ENCODE peak calls at places on chromosomes 16 and 17, in nine cellular contexts. F is A549, E is suprapubic skin, S is IMR-90, H is breast epithelium, U is uterus, N is body of pancreas, V is right lobe of liver, R is thyroid gland. X is an unnamed sample. For H3K4me1, the result is how much of the 10 kb centered on the place peaks cover.

GRCh38 chr16:27429330-27429871 is 27.4 kb downstream of the IL21R start:
- DNase-seq in V (no peak), N (no peak), S (no peak), F (no peak), R (no peak), U (no peak), H (no peak), E (peak), X (peak)

GRCh38 chr16:22631264-22631663 is 120.6 kb downstream of the NPIPB5 start:
- DNase-seq in F (no peak), U (no peak), V (no peak), R (no peak), N (no peak), S (no peak), H (no peak), E (no peak), X (no peak)

GRCh38 chr17:81097943-81098308 is 63.0 kb downstream of the BAIAP2 start:
- DNase-seq in E (no peak), V (peak), U (no peak), N (peak), H (no peak), F (peak), R (no peak), S (peak), X (peak)

GRCh38 chr16:14249291-14250032 is 178.3 kb downstream of the MRTFB start:
- DNase-seq in R (peak), U (peak), N (peak), H (no peak), F (peak), S (peak), V (no peak), E (no peak), X (no peak)

GRCh38 chr17:12584727-12585126 is 81.0 kb upstream of the MYOCD start:
- DNase-seq in R (no peak), H (no peak), V (no peak), E (no peak), U (no peak), S (no peak), F (no peak), N (no peak), X (no peak)

GRCh38 chr16:13936596-13937081 is 16.7 kb downstream of the ERCC4 start:
- DNase-seq in S (peak), V (peak), N (peak), U (peak), E (no peak), R (peak), F (peak), H (no peak), X (no peak)

GRCh38 chr17:41547921-41548843 is 20.1 kb upstream of the KRT19 start:
- DNase-seq in H (peak), V (no peak), U (peak), R (peak), E (no peak), N (peak), F (peak), S (peak), X (peak)

GRCh38 chr16:64412578-64413280 is 709.1 kb downstream of the CDH11 start:
- DNase-seq in R (no peak), V (no peak), S (peak), E (no peak), H (no peak), F (no peak), N (no peak), U (no peak), X (no peak)

GRCh38 chr16:3472878-3473595 is 22.3 kb downstream of the C16orf90 start:
- DNase-seq in V (no peak), E (no peak), F (no peak), S (no peak), U (no peak), N (no peak), H (no peak), R (no peak), X (no peak)

GRCh38 chr17:77045441-77046041 is 95.2 kb upstream of the SEC14L1 start:
- DNase-seq in V (no peak), N (no peak), H (no peak), S (peak), F (peak), R (no peak), E (no peak), U (no peak), X (no peak)

GRCh38 chr17:77054926-77055325 is 85.8 kb upstream of the SEC14L1 start:
- DNase-seq in U (no peak), S (no peak), H (no peak), E (no peak), R (no peak), N (no peak), F (no peak), V (no peak), X (no peak)

GRCh38 chr17:77049440-77049839 is 91.3 kb upstream of the SEC14L1 start:
- DNase-seq in V (no peak), E (no peak), F (no peak), U (no peak), S (no peak), N (no peak), R (no peak), H (no peak), X (no peak)
- H3K4me1 ChIP-seq in V (under half), E (under half), F (under half), U (under half), S (under half), N (under half), R (under half), H (under half), X (under half)

GRCh38 chr17:38465420-38466345 is 37.4 kb downstream of the ARHGAP23 start:
- DNase-seq in H (peak), V (no peak), U (peak), R (peak), F (peak), S (peak), E (peak), N (peak), X (peak)
- TF ChIP-seq POLR2A in H (no peak), V (no peak), U (no peak), R (no peak), F (no peak), S (no peak), E (no peak), N (no peak), X (no peak)

GRCh38 chr17:2721603-2722002 is 10.0 kb upstream of the CLUH start:
- DNase-seq in F (no peak), S (no peak), R (no peak), V (no peak), E (no peak), U (no peak), H (no peak), N (no peak), X (no peak)

GRCh38 chr17:2722611-2723010 is 11.0 kb upstream of the CLUH start:
- DNase-seq in E (no peak), V (no peak), N (no peak), H (no peak), R (no peak), U (no peak), F (no peak), S (no peak), X (no peak)

GRCh38 chr17:2724783-2725164 is 13.2 kb upstream of the CLUH start:
- DNase-seq in H (no peak), V (no peak), N (peak), F (peak), U (no peak), E (no peak), S (peak), R (peak), X (no peak)

GRCh38 chr17:2723505-2723996 is 12.0 kb upstream of the CLUH start:
- DNase-seq in H (no peak), V (no peak), E (no peak), R (no peak), N (no peak), U (no peak), F (no peak), S (no peak), X (no peak)

DNA sequence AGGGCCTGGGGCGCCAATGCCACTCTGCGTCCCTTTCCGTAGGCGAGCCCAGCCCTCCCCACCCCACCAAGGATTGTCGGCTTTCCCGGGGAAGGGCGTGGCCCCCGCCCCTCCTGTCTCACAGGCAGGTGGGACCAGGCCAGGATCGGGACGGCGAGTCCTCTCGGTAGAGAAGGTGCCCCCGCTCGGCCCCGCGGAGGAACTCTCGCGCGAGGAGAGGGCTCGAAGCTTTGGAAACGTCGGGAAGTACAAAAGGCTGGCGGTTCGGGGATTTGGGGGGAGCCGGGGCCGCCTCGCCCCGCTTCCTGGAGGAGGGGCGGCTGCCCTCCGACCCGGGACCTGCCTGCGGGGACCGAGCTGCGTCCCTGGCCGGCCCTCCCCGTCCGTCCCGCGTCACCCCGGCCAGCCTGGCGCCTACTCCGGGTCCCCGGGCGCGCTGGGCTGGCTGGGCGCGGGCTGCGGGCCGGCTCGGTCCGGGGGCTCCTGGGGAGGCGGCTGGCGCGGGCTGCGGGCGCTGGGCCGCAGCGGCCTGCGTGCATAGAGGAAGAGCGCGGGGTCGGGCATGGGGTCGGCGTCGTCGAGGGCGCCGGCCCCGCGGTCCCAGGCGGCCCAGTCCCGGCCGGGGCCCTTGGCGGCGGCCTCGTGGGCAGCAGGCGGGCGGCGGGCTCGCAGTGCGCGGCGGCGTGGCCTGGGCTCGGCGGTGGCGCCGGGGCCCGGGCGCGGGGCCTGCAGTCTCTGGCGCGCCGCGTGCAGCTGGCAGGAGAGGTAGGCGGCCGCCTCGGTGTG is 12.6 kb upstream of the CLUH start:
- DNase-seq in U (no peak), V (no peak), F (no peak), H (no peak), R (peak), E (peak), N (no peak), S (no peak), X (no peak)
- H3K27ac ChIP-seq in U (peak), V (no peak), F (no peak), H (peak), R (no peak), E (peak), N (no peak), S (no peak), X (peak)

GRCh38 chr17:57102122-57102521 is 17.1 kb downstream of the AKAP1 start:
- DNase-seq in V (no peak), F (no peak), E (no peak), H (no peak), N (no peak), U (no peak), R (no peak), S (no peak), X (no peak)

GRCh38 chr17:57099165-57099564 is 14.1 kb downstream of the AKAP1 start:
- DNase-seq in R (no peak), V (no peak), E (no peak), N (no peak), F (no peak), S (no peak), U (no peak), H (no peak), X (no peak)

GRCh38 chr17:57092779-57093178 is 7.7 kb downstream of the AKAP1 start:
- DNase-seq in F (no peak), R (peak), N (no peak), V (no peak), S (no peak), E (no peak), U (peak), H (peak), X (peak)

GRCh38 chr17:57096472-57097198 is 11.6 kb downstream of the AKAP1 start:
- DNase-seq in N (no peak), R (no peak), S (no peak), H (no peak), U (no peak), V (no peak), F (no peak), E (no peak), X (no peak)

DNA sequence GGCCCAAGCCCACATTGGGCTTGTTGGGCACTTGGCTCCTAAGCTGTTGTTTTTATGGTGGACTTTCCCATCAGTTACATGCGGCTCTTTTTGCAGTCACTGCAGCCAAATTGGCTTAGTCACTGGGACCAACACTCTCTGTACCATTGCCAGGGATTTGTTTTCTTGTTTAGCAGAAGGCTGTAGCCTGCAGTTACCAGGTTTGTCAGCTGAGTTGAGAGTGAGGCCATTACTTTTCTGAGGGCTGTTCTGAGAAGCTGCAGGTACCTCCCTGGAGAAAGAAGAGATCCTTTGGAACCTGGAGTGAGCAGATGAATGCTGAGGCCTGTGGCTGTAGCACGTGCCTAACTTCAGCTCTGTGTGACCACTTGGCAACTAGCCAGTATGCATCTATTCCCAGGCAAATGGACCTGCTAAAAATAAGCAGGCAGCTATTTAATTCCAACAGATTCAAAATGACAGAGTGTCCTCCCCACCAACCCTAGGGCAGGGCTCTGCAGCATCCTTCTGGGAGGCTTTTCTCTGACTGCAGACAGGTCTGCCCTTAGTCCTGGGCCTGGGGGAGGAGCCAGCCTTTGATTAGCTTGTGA is 12.9 kb downstream of the AKAP1 start:
- DNase-seq in U (peak), S (peak), E (no peak), V (no peak), N (peak), R (peak), F (no peak), H (no peak), X (peak)
- H3K4me1 ChIP-seq in U (under half), S (under half), E (under half), V (under half), N (under half), R (half or more), F (under half), H (under half), X (half or more)

GRCh38 chr17:75667825-75668224 is 687 bp downstream of the SAP30BP start:
- DNase-seq in V (no peak), F (no peak), E (no peak), N (no peak), R (no peak), H (no peak), U (no peak), S (no peak), X (no peak)

GRCh38 chr17:75668489-75668888 is 1.4 kb downstream of the SAP30BP start:
- DNase-seq in V (no peak), R (no peak), E (no peak), F (no peak), N (no peak), U (no peak), S (no peak), H (no peak), X (no peak)

GRCh38 chr17:75664099-75664549 is 2.8 kb downstream of the RECQL5 start:
- DNase-seq in R (no peak), V (no peak), S (no peak), N (no peak), E (no peak), F (no peak), H (no peak), U (no peak), X (no peak)

GRCh38 chr17:75665981-75666380 is 973 bp downstream of the RECQL5 start:
- DNase-seq in N (no peak), E (no peak), R (no peak), S (no peak), F (no peak), H (no peak), V (peak), U (no peak), X (peak)

DNA sequence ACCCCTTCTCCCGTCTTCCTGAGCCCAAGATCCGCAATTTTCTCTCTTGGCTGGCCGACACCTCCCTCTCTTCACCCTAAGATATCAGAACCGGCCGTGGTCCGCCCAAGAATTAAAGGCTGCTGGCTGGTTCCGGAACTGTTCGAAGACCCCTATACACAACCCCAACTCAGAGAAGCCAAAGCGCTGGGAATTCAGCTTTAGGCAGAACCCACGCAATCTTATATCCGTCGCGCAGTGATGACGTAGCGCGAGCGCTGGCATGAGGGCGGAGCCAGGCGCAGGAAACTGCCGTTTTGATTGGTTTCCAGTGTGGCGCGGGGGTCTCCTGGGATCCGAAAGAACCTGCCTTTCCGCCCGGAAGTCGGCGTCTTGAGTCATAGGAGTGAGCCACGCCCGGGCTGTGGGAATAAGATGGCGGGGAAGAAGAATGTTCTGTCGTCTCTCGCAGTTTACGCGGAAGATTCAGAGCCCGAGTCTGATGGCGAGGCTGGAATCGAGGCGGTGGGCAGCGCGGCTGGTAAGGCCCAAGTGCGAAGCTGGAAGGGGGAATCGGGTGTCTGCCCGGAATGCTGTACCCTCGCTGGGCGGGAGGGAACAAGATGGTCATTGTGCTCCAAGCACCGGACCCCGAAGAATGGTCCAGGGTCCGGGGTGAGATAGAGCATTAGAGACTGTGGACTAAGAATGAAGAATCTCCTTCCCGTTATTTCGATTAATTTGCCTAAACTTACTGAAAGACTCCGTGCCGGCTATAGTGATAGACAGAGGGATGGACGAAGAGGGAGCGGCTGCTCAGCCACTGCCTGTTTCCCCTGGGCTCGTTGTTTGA is at the start of the genes RECQL5 and SAP30BP:
- DNase-seq in N (peak), F (peak), V (peak), R (peak), U (peak), E (peak), S (peak), H (peak), X (peak)
- TF ChIP-seq POLR2A in N (peak), F (peak), V (peak), R (no peak), U (peak), E (peak), S (peak), H (peak), X (peak)

GRCh38 chr16:70796301-70796700 is 4.7 kb downstream of the VAC14 start:
- DNase-seq in E (no peak), N (no peak), F (no peak), S (no peak), R (peak), H (no peak), U (no peak), V (no peak), X (no peak)
- H3K27ac ChIP-seq in E (no peak), N (no peak), F (no peak), S (no peak), R (peak), H (no peak), U (no peak), V (no peak), X (no peak)

GRCh38 chr17:57086069-57086930 is 1.3 kb downstream of the AKAP1 start:
- DNase-seq in E (peak), V (peak), H (no peak), R (peak), F (peak), N (peak), S (peak), U (no peak), X (peak)
- H3K4me1 ChIP-seq in E (under half), V (under half), H (under half), R (under half), F (under half), N (half or more), S (under half), U (under half), X (under half)